ENCODE peak calls at places on chromosomes 5 and 9, in seven cellular contexts. H, T, S, U, K, J and G are unnamed samples.

GRCh38 chr5:128349044-128349629 is 188.9 kb downstream of the FBN2 start:
- DNase-seq in H (no peak), T (no peak), S (no peak), U (no peak), K (no peak), J (no peak), G (no peak)

GRCh38 chr5:114153833-114154232 is 208.0 kb upstream of the KCNN2 start:
- DNase-seq in H (no peak), T (no peak), S (no peak), U (no peak), K (no peak), J (no peak), G (no peak)

GRCh38 chr9:121222524-121223171 is 21.0 kb upstream of the RAB14 start:
- DNase-seq in H (no peak), T (no peak), S (no peak), U (peak; percentile 35), K (no peak), J (no peak), G (no peak)

GRCh38 chr9:22237497-22238363 is 208.9 kb upstream of the DMRTA1 start:
- DNase-seq in H (no peak), T (no peak), S (no peak), U (peak; percentile 13), K (no peak), J (no peak), G (no peak)

GRCh38 chr5:9533577-9534334 is 12.1 kb downstream of the SEMA5A start:
- DNase-seq in H (no peak), T (no peak), S (no peak), U (no peak), K (no peak), J (no peak), G (no peak)

GRCh38 chr9:91843623-91844111 is 106.4 kb downstream of the ROR2 start:
- DNase-seq in H (no peak), T (no peak), S (no peak), U (no peak), K (no peak), J (no peak), G (no peak)

GRCh38 chr9:135068776-135069415 is 18.6 kb upstream of the OLFM1 start:
- DNase-seq in H (no peak), T (no peak), S (peak; percentile 51), U (no peak), K (no peak), J (no peak), G (no peak)

GRCh38 chr5:99105216-99105615 is 176.4 kb upstream of the CHD1 start:
- DNase-seq in H (no peak), T (no peak), S (no peak), U (no peak), K (no peak), J (no peak), G (no peak)

GRCh38 chr5:149826574-149826973 is 96.5 kb downstream of the PPARGC1B start:
- DNase-seq in H (no peak), T (no peak), S (no peak), U (no peak), K (no peak), J (no peak), G (no peak)

GRCh38 chr9:14910178-14910805 is at the start of gene FREM1:
- DNase-seq in H (peak; percentile 40), T (no peak), S (no peak), U (no peak), K (no peak), J (peak; percentile 3), G (no peak)

GRCh38 chr9:2291980-2292704 is 277.0 kb downstream of the SMARCA2 start:
- DNase-seq in H (no peak), T (no peak), S (no peak), U (no peak), K (no peak), J (no peak), G (no peak)

GRCh38 chr5:139676951-139677367 is 28.8 kb downstream of the CXXC5 start:
- DNase-seq in H (peak; percentile 69), T (no peak), S (no peak), U (no peak), K (no peak), J (peak; percentile 66), G (peak; percentile 89)

GRCh38 chr9:72119853-72120252 is 29.4 kb upstream of the GDA start:
- DNase-seq in H (no peak), T (no peak), S (no peak), U (no peak), K (no peak), J (no peak), G (no peak)

GRCh38 chr9:89477395-89477794 is 20.5 kb downstream of the SEMA4D start:
- DNase-seq in H (no peak), T (no peak), S (peak; percentile 56), U (no peak), K (no peak), J (no peak), G (no peak)

GRCh38 chr5:10537614-10538013 is 26.3 kb upstream of the ANKRD33B start:
- DNase-seq in H (no peak), T (no peak), S (no peak), U (no peak), K (no peak), J (no peak), G (no peak)

GRCh38 chr5:55407059-55407684 is 99.4 kb downstream of the MTREX start:
- DNase-seq in H (no peak), T (no peak), S (no peak), U (peak; percentile 21), K (no peak), J (no peak), G (no peak)

GRCh38 chr5:171201285-171201684 is 107.8 kb upstream of the TLX3 start:
- DNase-seq in H (no peak), T (no peak), S (no peak), U (no peak), K (no peak), J (no peak), G (no peak)

GRCh38 chr9:68872026-68872501 is 141.8 kb downstream of the PRKACG start:
- DNase-seq in H (peak; percentile 6), T (no peak), S (peak; percentile 78), U (no peak), K (no peak), J (no peak), G (no peak)

GRCh38 chr5:10836991-10837390 is 76.0 kb upstream of the DAP start:
- DNase-seq in H (no peak), T (no peak), S (no peak), U (no peak), K (no peak), J (no peak), G (no peak)

GRCh38 chr5:9188131-9188530 is 357.7 kb downstream of the SEMA5A start:
- DNase-seq in H (no peak), T (no peak), S (no peak), U (no peak), K (no peak), J (no peak), G (no peak)

GRCh38 chr9:4515958-4516375 is 25.7 kb downstream of the SLC1A1 start:
- DNase-seq in H (no peak), T (no peak), S (no peak), U (no peak), K (no peak), J (no peak), G (no peak)

GRCh38 chr5:149221326-149221725 is 50.3 kb upstream of the AFAP1L1 start:
- DNase-seq in H (no peak), T (no peak), S (no peak), U (no peak), K (no peak), J (no peak), G (no peak)

GRCh38 chr5:115450741-115451140 is 93.8 kb downstream of the FEM1C start:
- DNase-seq in H (no peak), T (no peak), S (no peak), U (no peak), K (no peak), J (no peak), G (no peak)

GRCh38 chr5:17327048-17327447 is 109.6 kb downstream of the BASP1 start:
- DNase-seq in H (no peak), T (no peak), S (no peak), U (no peak), K (no peak), J (no peak), G (no peak)

GRCh38 chr9:135480071-135480941 is 724 bp downstream of the PPP1R26 start:
- DNase-seq in H (peak; percentile 15), T (no peak), S (no peak), U (peak; percentile 25), K (no peak), J (peak; percentile 8), G (peak; percentile 40)

GRCh38 chr5:69368458-69369368 is 607 bp downstream of the AK6 start:
- DNase-seq in H (no peak), T (no peak), S (no peak), U (no peak), K (no peak), J (no peak), G (no peak)

GRCh38 chr5:20347334-20347733 is 359.3 kb upstream of the CDH18 start:
- DNase-seq in H (no peak), T (no peak), S (no peak), U (no peak), K (no peak), J (no peak), G (no peak)

GRCh38 chr5:125725686-125726085 is 697.5 kb upstream of the GRAMD2B start:
- DNase-seq in H (no peak), T (no peak), S (no peak), U (no peak), K (no peak), J (no peak), G (no peak)